ENCODE peak calls at places on chromosome 18, in four cellular contexts. C is fibroblast of the aortic adventitia, O is skeletal muscle cell, I is non-pigmented ciliary epithelial cell. F is an unnamed sample.

GRCh38 chr18:48868468-48869466 is 82.0 kb downstream of the SMAD7 start:
- DNase-seq in C (no peak), O (no peak), I (no peak), F (no peak)

GRCh38 chr18:58572181-58572580 is 56.7 kb downstream of the ALPK2 start:
- DNase-seq in C (peak; percentile 99), O (peak; percentile 98), I (peak; percentile 97), F (peak; percentile 98)

GRCh38 chr18:76494181-76494540 is 881 bp downstream of the ZNF516 start:
- DNase-seq in C (peak; percentile 45), O (no peak), I (no peak), F (peak; percentile 42)

GRCh38 chr18:45837283-45838070 is 12.0 kb downstream of the SIGLEC15 start:
- DNase-seq in C (no peak), O (peak; percentile 5), I (no peak), F (peak; percentile 66)

GRCh38 chr18:23894661-23895175 is 119.8 kb upstream of the TTC39C start:
- DNase-seq in C (no peak), O (no peak), I (no peak), F (no peak)

GRCh38 chr18:59459352-59460059 is 100.4 kb upstream of the LMAN1 start:
- DNase-seq in C (peak; percentile 89), O (no peak), I (peak; percentile 26), F (peak; percentile 80)

GRCh38 chr18:45059695-45060094 is 379.0 kb downstream of the SETBP1 start:
- DNase-seq in C (peak; percentile 80), O (peak; percentile 62), I (peak; percentile 58), F (peak; percentile 72)

GRCh38 chr18:3411854-3412268 is 38.1 kb upstream of the TGIF1 start:
- DNase-seq in C (peak; percentile 15), O (no peak), I (no peak), F (no peak)

GRCh38 chr18:7117390-7118355 is at the start of gene LAMA1:
- DNase-seq in C (no peak), O (no peak), I (no peak), F (peak; percentile 45)

GRCh38 chr18:62797329-62797728 is 82.0 kb downstream of the PHLPP1 start:
- DNase-seq in C (no peak), O (no peak), I (no peak), F (no peak)

GRCh38 chr18:80169607-80170006 is 60.5 kb downstream of the ADNP2 start:
- DNase-seq in C (peak; percentile 5), O (no peak), I (no peak), F (no peak)

GRCh38 chr18:13612111-13612997 is 114.0 kb downstream of the FAM210A start:
- DNase-seq in C (no peak), O (no peak), I (no peak), F (no peak)

GRCh38 chr18:59249186-59249774 is 24.0 kb downstream of the RAX start:
- DNase-seq in C (peak; percentile 95), O (peak; percentile 49), I (peak; percentile 53), F (peak; percentile 90)

GRCh38 chr18:27656167-27656778 is 471.2 kb upstream of the CHST9 start:
- DNase-seq in C (no peak), O (peak; percentile 33), I (peak; percentile 17), F (no peak)

GRCh38 chr18:3806656-3807055 is 356.7 kb downstream of the TGIF1 start:
- DNase-seq in C (no peak), O (no peak), I (no peak), F (no peak)

GRCh38 chr18:12336251-12336650 is 28.2 kb downstream of the TUBB6 start:
- DNase-seq in C (no peak), O (no peak), I (no peak), F (no peak)

GRCh38 chr18:46374850-46375249 is 270.7 kb downstream of the HAUS1 start:
- DNase-seq in C (no peak), O (no peak), I (no peak), F (no peak)

GRCh38 chr18:50231621-50232020 is 34.7 kb downstream of the CFAP53 start:
- DNase-seq in C (no peak), O (no peak), I (no peak), F (no peak)

GRCh38 chr18:63940008-63940407 is 9.1 kb upstream of the HMSD start:
- DNase-seq in C (no peak), O (no peak), I (no peak), F (no peak)

GRCh38 chr18:32934201-32934600 is 161.4 kb upstream of the KLHL14 start:
- DNase-seq in C (no peak), O (no peak), I (no peak), F (no peak)

GRCh38 chr18:13216092-13216582 is 2.4 kb upstream of the LDLRAD4 start:
- DNase-seq in C (peak; percentile 60), O (peak; percentile 14), I (peak; percentile 19), F (peak; percentile 55)

GRCh38 chr18:54261894-54262293 is 7.4 kb upstream of the POLI start:
- DNase-seq in C (no peak), O (no peak), I (no peak), F (no peak)

GRCh38 chr18:49041677-49042570 is 91.2 kb upstream of the SMAD7 start:
- DNase-seq in C (peak; percentile 73), O (no peak), I (no peak), F (peak; percentile 73)

GRCh38 chr18:45554070-45554767 is 61.1 kb upstream of the SLC14A2 start:
- DNase-seq in C (peak; percentile 15), O (no peak), I (no peak), F (no peak)

GRCh38 chr18:32157580-32157979 is 32.3 kb upstream of the MEP1B start:
- DNase-seq in C (no peak), O (no peak), I (no peak), F (no peak)

GRCh38 chr18:39660141-39660540 is 2094.5 kb upstream of the CELF4 start:
- DNase-seq in C (no peak), O (no peak), I (no peak), F (peak; percentile 65)

GRCh38 chr18:22504251-22504650 is 86.5 kb upstream of the CTAGE1 start:
- DNase-seq in C (peak; percentile 22), O (no peak), I (no peak), F (no peak)

GRCh38 chr18:27005589-27005988 is 140.1 kb upstream of the AQP4 start:
- DNase-seq in C (peak; percentile 0), O (no peak), I (no peak), F (peak; percentile 8)

F was measured in fibroblast of pulmonary artery.